ENCODE peak calls at places on chromosomes 11 and 22, in seven cellular contexts. One of them, this sample, is unnamed.

GRCh38 chr11:39011822-39012221 is 2413.8 kb upstream of the RAG2 start:
- DNase-seq in colonic mucosa: no peak
- DNase-seq in AG09309: no peak
- DNase-seq in tibial artery: no peak
- DNase-seq in neural crest cell: no peak
- DNase-seq in psoas muscle: no peak
- DNase-seq in right lobe of liver: no peak
- DNase-seq in this sample: no peak

GRCh38 chr11:3855808-3856491 is 486 bp downstream of the STIM1 start:
- DNase-seq in colonic mucosa: peak; percentile 56
- DNase-seq in AG09309: no peak
- DNase-seq in tibial artery: peak; percentile 54
- DNase-seq in neural crest cell: peak; percentile 14
- DNase-seq in psoas muscle: peak; percentile 87
- DNase-seq in right lobe of liver: peak; percentile 69
- DNase-seq in this sample: no peak

GRCh38 chr11:123351375-123351774 is 78.7 kb upstream of the GRAMD1B start:
- DNase-seq in colonic mucosa: peak; percentile 18
- DNase-seq in AG09309: no peak
- DNase-seq in tibial artery: no peak
- DNase-seq in neural crest cell: peak; percentile 3
- DNase-seq in psoas muscle: no peak
- DNase-seq in right lobe of liver: no peak
- DNase-seq in this sample: no peak

GRCh38 chr22:25364736-25365241 is 145.3 kb downstream of the CRYBB2 start:
- DNase-seq in colonic mucosa: peak; percentile 45
- DNase-seq in AG09309: no peak
- DNase-seq in tibial artery: peak; percentile 18
- DNase-seq in neural crest cell: no peak
- DNase-seq in psoas muscle: no peak
- DNase-seq in right lobe of liver: peak; percentile 26
- DNase-seq in this sample: no peak

GRCh38 chr22:30538280-30538679 is 8.3 kb downstream of the SEC14L6 start:
- DNase-seq in colonic mucosa: no peak
- DNase-seq in AG09309: no peak
- DNase-seq in tibial artery: no peak
- DNase-seq in neural crest cell: no peak
- DNase-seq in psoas muscle: no peak
- DNase-seq in right lobe of liver: no peak
- DNase-seq in this sample: no peak

GRCh38 chr11:100930185-100930778 is 199.3 kb downstream of the PGR start:
- DNase-seq in colonic mucosa: no peak
- DNase-seq in AG09309: peak; percentile 56
- DNase-seq in tibial artery: no peak
- DNase-seq in neural crest cell: no peak
- DNase-seq in psoas muscle: no peak
- DNase-seq in right lobe of liver: no peak
- DNase-seq in this sample: peak; percentile 7

GRCh38 chr11:10623797-10624761 is 55.6 kb upstream of the LYVE1 start:
- DNase-seq in colonic mucosa: no peak
- DNase-seq in AG09309: no peak
- DNase-seq in tibial artery: no peak
- DNase-seq in neural crest cell: peak; percentile 22
- DNase-seq in psoas muscle: no peak
- DNase-seq in right lobe of liver: no peak
- DNase-seq in this sample: peak; percentile 67

GRCh38 chr11:109547356-109548027 is 125.5 kb downstream of the C11orf87 start:
- DNase-seq in colonic mucosa: no peak
- DNase-seq in AG09309: peak; percentile 71
- DNase-seq in tibial artery: no peak
- DNase-seq in neural crest cell: no peak
- DNase-seq in psoas muscle: no peak
- DNase-seq in right lobe of liver: no peak
- DNase-seq in this sample: no peak

GRCh38 chr22:35593885-35594470 is 23.2 kb downstream of the MB start:
- DNase-seq in colonic mucosa: no peak
- DNase-seq in AG09309: no peak
- DNase-seq in tibial artery: no peak
- DNase-seq in neural crest cell: no peak
- DNase-seq in psoas muscle: no peak
- DNase-seq in right lobe of liver: no peak
- DNase-seq in this sample: no peak

GRCh38 chr22:50298937-50299656 is 8.3 kb downstream of the PLXNB2 start:
- DNase-seq in colonic mucosa: no peak
- DNase-seq in AG09309: no peak
- DNase-seq in tibial artery: no peak
- DNase-seq in neural crest cell: no peak
- DNase-seq in psoas muscle: no peak
- DNase-seq in right lobe of liver: no peak
- DNase-seq in this sample: no peak

GRCh38 chr11:45890886-45891550 is 5.6 kb downstream of the MAPK8IP1 start:
- DNase-seq in colonic mucosa: no peak
- DNase-seq in AG09309: no peak
- DNase-seq in tibial artery: no peak
- DNase-seq in neural crest cell: no peak
- DNase-seq in psoas muscle: peak; percentile 21
- DNase-seq in right lobe of liver: no peak
- DNase-seq in this sample: no peak
- TF ChIP-seq CTCF in colonic mucosa: no peak
- TF ChIP-seq CTCF in AG09309: no peak
- TF ChIP-seq CTCF in tibial artery: no peak
- TF ChIP-seq CTCF in neural crest cell: no peak
- TF ChIP-seq CTCF in psoas muscle: no peak
- TF ChIP-seq CTCF in right lobe of liver: no peak
- TF ChIP-seq CTCF in this sample: no peak

DNA sequence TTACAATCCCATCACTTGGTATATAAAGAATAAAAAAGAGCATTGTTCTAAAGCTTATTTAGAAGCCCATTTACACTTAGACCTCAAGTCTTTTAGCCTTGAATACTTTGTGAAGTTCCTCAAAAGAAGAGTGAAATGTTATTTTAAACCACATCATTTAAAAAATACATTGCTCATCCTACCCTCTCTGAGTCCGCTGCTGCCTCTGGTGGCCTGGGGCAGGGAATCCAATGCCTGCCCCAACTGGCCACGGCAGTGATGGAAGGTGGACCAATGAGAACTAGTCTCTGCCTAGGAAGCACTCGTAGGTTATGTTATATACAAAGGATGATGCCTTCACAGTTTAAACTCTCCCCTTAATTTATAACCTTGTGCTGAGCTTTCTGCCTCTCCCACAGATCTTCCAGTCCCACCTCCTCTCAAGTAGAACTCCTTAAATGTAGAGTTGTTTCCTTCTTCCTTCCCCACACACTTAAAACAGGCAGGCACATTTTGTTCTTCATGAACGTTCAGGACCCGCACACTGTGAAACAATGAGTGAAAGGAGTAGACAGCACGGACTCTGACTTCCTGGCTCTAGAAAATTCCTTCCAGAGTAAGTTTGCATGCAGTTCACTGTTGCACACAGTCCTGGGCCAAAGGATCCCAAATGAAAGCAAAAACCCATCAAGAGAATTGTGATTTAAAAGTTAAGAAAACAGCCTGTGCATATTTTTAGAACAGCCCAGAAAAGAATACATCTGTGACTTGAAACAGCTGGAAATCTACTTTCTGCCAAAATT is 167.8 kb downstream of the RRAS2 start:
- DNase-seq in colonic mucosa: no peak
- DNase-seq in AG09309: no peak
- DNase-seq in tibial artery: no peak
- DNase-seq in neural crest cell: no peak
- DNase-seq in psoas muscle: no peak
- DNase-seq in right lobe of liver: no peak
- DNase-seq in this sample: no peak
- TF ChIP-seq CTCF in colonic mucosa: no peak
- TF ChIP-seq CTCF in AG09309: no peak
- TF ChIP-seq CTCF in tibial artery: no peak
- TF ChIP-seq CTCF in neural crest cell: no peak
- TF ChIP-seq CTCF in psoas muscle: no peak
- TF ChIP-seq CTCF in right lobe of liver: no peak
- TF ChIP-seq CTCF in this sample: no peak

GRCh38 chr22:46931414-46931813 is 169.0 kb downstream of the TBC1D22A start:
- DNase-seq in colonic mucosa: peak; percentile 15
- DNase-seq in AG09309: no peak
- DNase-seq in tibial artery: no peak
- DNase-seq in neural crest cell: no peak
- DNase-seq in psoas muscle: no peak
- DNase-seq in right lobe of liver: no peak
- DNase-seq in this sample: no peak
- TF ChIP-seq CTCF in colonic mucosa: no peak
- TF ChIP-seq CTCF in AG09309: peak; percentile 41
- TF ChIP-seq CTCF in tibial artery: no peak
- TF ChIP-seq CTCF in neural crest cell: no peak
- TF ChIP-seq CTCF in psoas muscle: no peak
- TF ChIP-seq CTCF in right lobe of liver: no peak
- TF ChIP-seq CTCF in this sample: no peak

GRCh38 chr11:72754149-72754543 is 1.9 kb upstream of the ARAP1 start:
- DNase-seq in colonic mucosa: no peak
- DNase-seq in AG09309: no peak
- DNase-seq in tibial artery: no peak
- DNase-seq in neural crest cell: no peak
- DNase-seq in psoas muscle: peak; percentile 18
- DNase-seq in right lobe of liver: no peak
- DNase-seq in this sample: no peak

GRCh38 chr11:72754544-72755155 is 2.4 kb upstream of the ARAP1 start:
- DNase-seq in colonic mucosa: no peak
- DNase-seq in AG09309: no peak
- DNase-seq in tibial artery: no peak
- DNase-seq in neural crest cell: no peak
- DNase-seq in psoas muscle: peak; percentile 45
- DNase-seq in right lobe of liver: no peak
- DNase-seq in this sample: no peak

GRCh38 chr11:72752088-72752914 is at the start of gene ARAP1:
- DNase-seq in colonic mucosa: peak; percentile 82
- DNase-seq in AG09309: no peak
- DNase-seq in tibial artery: peak; percentile 64
- DNase-seq in neural crest cell: peak; percentile 46
- DNase-seq in psoas muscle: peak; percentile 87
- DNase-seq in right lobe of liver: peak; percentile 79
- DNase-seq in this sample: peak; percentile 93

GRCh38 chr11:72751293-72752087 is 718 bp downstream of the ARAP1 start:
- DNase-seq in colonic mucosa: no peak
- DNase-seq in AG09309: no peak
- DNase-seq in tibial artery: no peak
- DNase-seq in neural crest cell: no peak
- DNase-seq in psoas muscle: peak; percentile 49
- DNase-seq in right lobe of liver: no peak
- DNase-seq in this sample: no peak

GRCh38 chr11:72753341-72754148 is 1.3 kb upstream of the ARAP1 start:
- DNase-seq in colonic mucosa: peak; percentile 40
- DNase-seq in AG09309: no peak
- DNase-seq in tibial artery: no peak
- DNase-seq in neural crest cell: no peak
- DNase-seq in psoas muscle: peak; percentile 57
- DNase-seq in right lobe of liver: no peak
- DNase-seq in this sample: no peak
- TF ChIP-seq CTCF in colonic mucosa: no peak
- TF ChIP-seq CTCF in AG09309: no peak
- TF ChIP-seq CTCF in tibial artery: no peak
- TF ChIP-seq CTCF in neural crest cell: no peak
- TF ChIP-seq CTCF in psoas muscle: no peak
- TF ChIP-seq CTCF in right lobe of liver: peak; percentile 18
- TF ChIP-seq CTCF in this sample: peak; percentile 21

DNA sequence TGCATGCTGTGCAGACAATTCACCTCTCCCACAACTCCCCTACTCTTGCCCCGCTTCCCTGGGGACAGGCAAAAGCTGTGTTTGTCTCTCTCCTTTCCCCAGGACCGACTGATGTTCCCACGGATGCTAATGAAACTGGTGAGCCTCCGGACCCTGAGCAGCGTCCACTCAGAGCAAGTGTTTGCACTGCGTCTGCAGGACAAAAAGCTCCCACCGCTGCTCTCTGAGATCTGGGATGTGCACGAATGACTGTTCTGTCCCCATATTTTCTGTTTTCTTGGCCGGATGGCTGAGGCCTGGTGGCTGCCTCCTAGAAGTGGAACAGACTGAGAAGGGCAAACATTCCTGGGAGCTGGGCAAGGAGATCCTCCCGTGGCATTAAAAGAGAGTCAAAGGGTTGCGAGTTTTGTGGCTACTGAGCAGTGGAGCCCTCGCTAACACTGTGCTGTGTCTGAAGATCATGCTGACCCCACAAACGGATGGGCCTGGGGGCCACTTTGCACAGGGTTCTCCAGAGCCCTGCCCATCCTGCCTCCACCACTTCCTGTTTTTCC is 1.4 kb upstream of the MADD start:
- DNase-seq in colonic mucosa: no peak
- DNase-seq in AG09309: no peak
- DNase-seq in tibial artery: no peak
- DNase-seq in neural crest cell: no peak
- DNase-seq in psoas muscle: no peak
- DNase-seq in right lobe of liver: no peak
- DNase-seq in this sample: no peak
- TF ChIP-seq CTCF in colonic mucosa: no peak
- TF ChIP-seq CTCF in AG09309: no peak
- TF ChIP-seq CTCF in tibial artery: no peak
- TF ChIP-seq CTCF in neural crest cell: no peak
- TF ChIP-seq CTCF in psoas muscle: no peak
- TF ChIP-seq CTCF in right lobe of liver: no peak
- TF ChIP-seq CTCF in this sample: no peak

GRCh38 chr11:28674432-28675076 is 566.4 kb downstream of the METTL15 start:
- DNase-seq in colonic mucosa: no peak
- DNase-seq in AG09309: peak; percentile 93
- DNase-seq in tibial artery: no peak
- DNase-seq in neural crest cell: peak; percentile 5
- DNase-seq in psoas muscle: no peak
- DNase-seq in right lobe of liver: no peak
- DNase-seq in this sample: no peak
- TF ChIP-seq CTCF in colonic mucosa: no peak
- TF ChIP-seq CTCF in AG09309: peak; percentile 63
- TF ChIP-seq CTCF in tibial artery: no peak
- TF ChIP-seq CTCF in neural crest cell: peak; percentile 54
- TF ChIP-seq CTCF in psoas muscle: no peak
- TF ChIP-seq CTCF in right lobe of liver: peak; percentile 18
- TF ChIP-seq CTCF in this sample: peak; percentile 14

GRCh38 chr11:66891849-66892660 is 35.2 kb downstream of the LRFN4 start:
- DNase-seq in colonic mucosa: peak; percentile 49
- DNase-seq in AG09309: peak; percentile 73
- DNase-seq in tibial artery: peak; percentile 31
- DNase-seq in neural crest cell: no peak
- DNase-seq in psoas muscle: peak; percentile 80
- DNase-seq in right lobe of liver: peak; percentile 70
- DNase-seq in this sample: peak; percentile 90
- TF ChIP-seq CTCF in colonic mucosa: no peak
- TF ChIP-seq CTCF in AG09309: no peak
- TF ChIP-seq CTCF in tibial artery: no peak
- TF ChIP-seq CTCF in neural crest cell: no peak
- TF ChIP-seq CTCF in psoas muscle: no peak
- TF ChIP-seq CTCF in right lobe of liver: no peak
- TF ChIP-seq CTCF in this sample: no peak

GRCh38 chr22:38352436-38352835 is 35.2 kb upstream of the CSNK1E start:
- DNase-seq in colonic mucosa: no peak
- DNase-seq in AG09309: no peak
- DNase-seq in tibial artery: no peak
- DNase-seq in neural crest cell: no peak
- DNase-seq in psoas muscle: no peak
- DNase-seq in right lobe of liver: no peak
- DNase-seq in this sample: no peak
- TF ChIP-seq CTCF in colonic mucosa: no peak
- TF ChIP-seq CTCF in AG09309: no peak
- TF ChIP-seq CTCF in tibial artery: no peak
- TF ChIP-seq CTCF in neural crest cell: no peak
- TF ChIP-seq CTCF in psoas muscle: no peak
- TF ChIP-seq CTCF in right lobe of liver: no peak
- TF ChIP-seq CTCF in this sample: no peak

GRCh38 chr11:17473071-17473744 is 3.4 kb downstream of the ABCC8 start:
- DNase-seq in colonic mucosa: no peak
- DNase-seq in AG09309: no peak
- DNase-seq in tibial artery: no peak
- DNase-seq in neural crest cell: peak; percentile 41
- DNase-seq in psoas muscle: no peak
- DNase-seq in right lobe of liver: no peak
- DNase-seq in this sample: no peak
- TF ChIP-seq CTCF in colonic mucosa: no peak
- TF ChIP-seq CTCF in AG09309: no peak
- TF ChIP-seq CTCF in tibial artery: no peak
- TF ChIP-seq CTCF in neural crest cell: peak; percentile 51
- TF ChIP-seq CTCF in psoas muscle: no peak
- TF ChIP-seq CTCF in right lobe of liver: no peak
- TF ChIP-seq CTCF in this sample: no peak